ENCODE peak calls at places on chromosomes 1 and 21, in four cellular contexts. G is endothelial cell, B is thoracic aorta, H is upper lobe of right lung. S is an unnamed sample.
A peak's percentile ranks its signal among the peaks of the same experiment; 100 is the strongest.

GRCh38 chr1:163561570-163562295 is 240.0 kb downstream of the NUF2 start:
- DNase-seq in G (peak; percentile 5), B (no peak), H (no peak), S (no peak)

GRCh38 chr1:47565676-47566075 is 127.8 kb downstream of the FOXD2 start:
- DNase-seq in G (no peak), B (no peak), H (no peak), S (no peak)

GRCh38 chr1:76474922-76475321 is 392.4 kb upstream of the ST6GALNAC5 start:
- DNase-seq in G (no peak), B (no peak), H (no peak), S (no peak)

GRCh38 chr1:109181085-109181806 is 32.5 kb upstream of the SARS1 start:
- DNase-seq in G (no peak), B (no peak), H (no peak), S (peak; percentile 53)

GRCh38 chr1:160428655-160429054 is 28.3 kb downstream of the VANGL2 start:
- DNase-seq in G (peak; percentile 66), B (no peak), H (no peak), S (peak; percentile 77)

GRCh38 chr1:85325920-85326319 is 49.5 kb upstream of the BCL10 start:
- DNase-seq in G (no peak), B (no peak), H (no peak), S (peak; percentile 36)

GRCh38 chr1:67404212-67404620 is 26.0 kb downstream of the SERBP1 start:
- DNase-seq in G (no peak), B (no peak), H (no peak), S (no peak)

GRCh38 chr1:245537992-245538391 is 383.2 kb downstream of the KIF26B start:
- DNase-seq in G (no peak), B (no peak), H (no peak), S (no peak)

GRCh38 chr1:111219466-111220286 is 7.8 kb upstream of the CHI3L2 start:
- DNase-seq in G (no peak), B (no peak), H (no peak), S (no peak)

GRCh38 chr1:173527151-173527826 is 50.2 kb downstream of the PRDX6 start:
- DNase-seq in G (no peak), B (no peak), H (no peak), S (no peak)

GRCh38 chr1:60591583-60591982 is 490.8 kb upstream of the NFIA start:
- DNase-seq in G (no peak), B (no peak), H (no peak), S (no peak)

GRCh38 chr1:248849152-248849551 is 9.7 kb downstream of the ZNF692 start:
- DNase-seq in G (no peak), B (no peak), H (peak; percentile 75), S (no peak)

GRCh38 chr1:211384524-211384923 is 57.9 kb downstream of the TRAF5 start:
- DNase-seq in G (no peak), B (no peak), H (no peak), S (no peak)

GRCh38 chr1:26350701-26351590 is 3.0 kb downstream of the CRYBG2 start:
- DNase-seq in G (peak; percentile 51), B (no peak), H (no peak), S (peak; percentile 57)

GRCh38 chr1:63623952-63624351 is 30.7 kb downstream of the PGM1 start:
- DNase-seq in G (no peak), B (no peak), H (no peak), S (no peak)

GRCh38 chr1:46599044-46599970 is 4.8 kb downstream of the MKNK1 start:
- DNase-seq in G (no peak), B (no peak), H (no peak), S (no peak)

GRCh38 chr1:189323090-189323489 is 1154.6 kb downstream of the BRINP3 start:
- DNase-seq in G (no peak), B (no peak), H (no peak), S (no peak)

GRCh38 chr1:119079881-119080280 is 60.6 kb downstream of the WARS2 start:
- DNase-seq in G (no peak), B (no peak), H (no peak), S (no peak)

GRCh38 chr1:161159087-161159914 is at the start of gene USP21:
- DNase-seq in G (peak; percentile 90), B (peak; percentile 67), H (peak; percentile 96), S (peak; percentile 94)

GRCh38 chr1:200039849-200040479 is 12.5 kb downstream of the NR5A2 start:
- DNase-seq in G (no peak), B (no peak), H (no peak), S (peak; percentile 45)

GRCh38 chr21:14554948-14555347 is 8.8 kb upstream of the SAMSN1 start:
- DNase-seq in G (no peak), B (no peak), H (no peak), S (no peak)

GRCh38 chr21:14918542-14918941 is 146.3 kb downstream of the NRIP1 start:
- DNase-seq in G (no peak), B (no peak), H (no peak), S (no peak)

GRCh38 chr1:205147191-205147590 is 25.4 kb upstream of the RBBP5 start:
- DNase-seq in G (no peak), B (no peak), H (no peak), S (no peak)

GRCh38 chr21:14533555-14534400 is 12.3 kb downstream of the SAMSN1 start:
- DNase-seq in G (no peak), B (no peak), H (no peak), S (no peak)

GRCh38 chr1:201461193-201461657 is 7.8 kb downstream of the PHLDA3 start:
- DNase-seq in G (no peak), B (peak; percentile 71), H (peak; percentile 62), S (no peak)

GRCh38 chr1:183757061-183757460 is 47.9 kb upstream of the RGL1 start:
- DNase-seq in G (no peak), B (no peak), H (no peak), S (no peak)

GRCh38 chr21:42172596-42173483 is 46.1 kb upstream of the ABCG1 start:
- DNase-seq in G (no peak), B (no peak), H (peak; percentile 58), S (no peak)

GRCh38 chr1:86507935-86508582 is 38.8 kb upstream of the CLCA4 start:
- DNase-seq in G (peak; percentile 12), B (no peak), H (no peak), S (no peak)

GRCh38 chr21:20999567-21000169 is 1.5 kb downstream of the NCAM2 start:
- DNase-seq in G (peak; percentile 62), B (no peak), H (no peak), S (peak; percentile 44)

DNA sequence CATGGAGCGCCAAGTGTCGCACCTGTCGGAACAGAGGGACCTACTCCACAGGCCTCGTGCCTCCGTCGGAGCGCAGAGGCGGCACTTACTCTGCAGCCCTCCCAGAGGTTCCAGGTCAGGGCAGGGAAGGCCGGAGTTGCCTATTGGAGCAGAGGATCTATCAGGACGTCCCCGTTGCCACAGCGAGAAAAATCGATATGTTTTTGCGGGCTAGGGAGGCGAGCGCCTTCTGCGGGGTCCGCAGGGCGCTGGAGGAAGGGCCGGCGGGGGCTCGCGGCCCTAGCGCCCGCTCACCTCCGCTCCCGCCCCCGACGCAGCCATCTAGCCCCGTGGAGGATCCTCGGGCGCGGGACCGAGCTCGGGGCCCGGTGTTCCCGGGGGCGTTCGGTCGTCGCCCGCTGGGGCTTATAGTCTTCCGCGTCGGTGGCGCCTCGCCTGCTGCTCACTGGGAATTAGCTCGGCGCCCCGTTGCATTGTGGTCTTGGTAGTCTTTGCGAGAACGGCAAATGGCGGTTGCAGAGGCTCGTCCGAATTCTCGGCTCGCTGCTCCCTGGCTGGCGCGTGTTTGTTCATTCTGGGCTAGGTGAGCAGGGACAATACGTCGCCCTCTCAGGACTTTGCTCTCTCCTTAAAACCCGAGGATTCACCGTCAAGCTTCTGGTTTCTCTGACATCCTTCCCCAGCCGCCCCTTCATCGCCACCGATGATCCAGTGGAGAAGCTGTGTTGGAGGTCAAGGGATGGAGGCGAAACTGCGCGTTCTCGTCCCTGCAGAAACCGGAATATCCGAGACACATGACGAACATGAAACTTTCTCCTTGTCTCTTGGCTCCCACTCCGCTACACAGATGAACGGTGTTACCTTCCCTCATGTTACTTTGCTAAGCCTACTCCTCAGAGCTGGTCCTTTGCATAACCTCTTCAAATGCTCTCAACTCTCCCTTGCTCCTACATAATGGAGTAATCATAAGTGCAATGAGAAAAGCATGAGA is at the start of gene JTB:
- DNase-seq in G (peak; percentile 81), B (peak; percentile 74), H (peak; percentile 95), S (peak; percentile 94)
- TF ChIP-seq CTCF in G (no peak), B (no peak), H (no peak), S (no peak)

GRCh38 chr21:45249626-45250025 is 38.1 kb downstream of the POFUT2 start:
- DNase-seq in G (no peak), B (no peak), H (no peak), S (no peak)
- TF ChIP-seq CTCF in G (no peak), B (no peak), H (no peak), S (no peak)

GRCh38 chr1:6408023-6408422 is 11.7 kb downstream of the HES2 start:
- DNase-seq in G (no peak), B (no peak), H (no peak), S (no peak)

GRCh38 chr1:6409733-6410132 is 10.0 kb downstream of the HES2 start:
- DNase-seq in G (no peak), B (no peak), H (no peak), S (no peak)

GRCh38 chr1:6410248-6410893 is 9.3 kb downstream of the HES2 start:
- DNase-seq in G (no peak), B (no peak), H (no peak), S (no peak)

GRCh38 chr1:6412896-6413295 is 6.8 kb downstream of the HES2 start:
- DNase-seq in G (no peak), B (no peak), H (no peak), S (no peak)

DNA sequence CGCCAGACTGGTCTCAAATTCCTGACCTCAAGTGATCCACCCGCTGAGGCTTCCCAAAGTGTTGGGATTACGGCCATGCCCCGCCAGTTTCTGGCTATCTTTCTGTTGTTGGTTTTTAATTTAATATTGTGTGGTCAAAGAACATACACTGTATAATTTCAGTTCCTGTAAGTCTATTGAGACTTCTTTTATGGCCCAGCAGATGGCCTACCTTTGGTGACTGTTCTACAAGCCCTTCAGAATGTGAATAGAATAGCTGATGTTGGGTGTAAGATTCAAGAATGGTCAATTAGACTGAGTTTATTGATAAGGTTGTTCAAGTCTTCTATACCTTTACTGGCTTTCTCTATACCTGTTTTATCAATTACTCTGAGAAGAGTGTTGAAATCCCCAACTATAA is 10.7 kb downstream of the HES2 start:
- DNase-seq in G (no peak), B (no peak), H (no peak), S (no peak)
- TF ChIP-seq CTCF in G (no peak), B (no peak), H (no peak), S (no peak)

GRCh38 chr1:155226188-155226909 is 17.9 kb downstream of the MTX1 start:
- DNase-seq in G (peak; percentile 71), B (peak; percentile 55), H (peak; percentile 88), S (peak; percentile 84)

GRCh38 chr1:155226910-155227260 is 18.4 kb downstream of the MTX1 start:
- DNase-seq in G (peak; percentile 63), B (no peak), H (peak; percentile 80), S (peak; percentile 61)

GRCh38 chr1:155228096-155228427 is 19.6 kb downstream of the MTX1 start:
- DNase-seq in G (no peak), B (no peak), H (no peak), S (no peak)

GRCh38 chr1:155223017-155223416 is 14.5 kb downstream of the MTX1 start:
- DNase-seq in G (no peak), B (no peak), H (no peak), S (no peak)

GRCh38 chr1:155227261-155228095 is 19.0 kb downstream of the MTX1 start:
- DNase-seq in G (peak; percentile 94), B (peak; percentile 92), H (peak; percentile 98), S (peak; percentile 99)
- TF ChIP-seq CTCF in G (no peak), B (no peak), H (no peak), S (no peak)